ENCODE peak calls at places on chromosomes 13 and 19, in nine cellular contexts. L is OCI-LY7, Q is foreskin fibroblast, G is astrocyte, Z is right atrium auricular region, A is endothelial cell of umbilical vein, S is BJ, W is IMR-90, K is cardiac muscle cell. B is an unnamed sample.

GRCh38 chr13:99895428-99895998 is 76.1 kb downstream of the ZIC5 start:
- DNase-seq in L (no peak), Q (no peak), G (no peak), Z (no peak), A (peak), S (no peak), W (no peak), K (peak), B (no peak)

GRCh38 chr13:66996503-66996902 is 233.6 kb downstream of the PCDH9 start:
- DNase-seq in L (no peak), Q (peak), G (no peak), Z (no peak), A (no peak), S (peak), W (peak), K (no peak), B (no peak)

GRCh38 chr13:50685491-50685890 is 158.0 kb downstream of the DLEU7 start:
- DNase-seq in L (no peak), Q (no peak), G (peak), Z (peak), A (peak), S (no peak), W (no peak), K (peak), B (no peak)

GRCh38 chr13:40656358-40656757 is 10.1 kb downstream of the FOXO1 start:
- DNase-seq in L (no peak), Q (no peak), G (no peak), Z (no peak), A (no peak), S (no peak), W (no peak), K (peak), B (no peak)

GRCh38 chr13:37690361-37690760 is 91.8 kb upstream of the POSTN start:
- DNase-seq in L (no peak), Q (no peak), G (no peak), Z (no peak), A (no peak), S (no peak), W (no peak), K (no peak), B (no peak)

GRCh38 chr13:40101708-40102359 is 446.4 kb downstream of the COG6 start:
- DNase-seq in L (peak), Q (no peak), G (no peak), Z (no peak), A (no peak), S (no peak), W (no peak), K (no peak), B (no peak)

GRCh38 chr13:20397896-20398295 is 127.8 kb downstream of the CRYL1 start:
- DNase-seq in L (no peak), Q (no peak), G (no peak), Z (peak), A (no peak), S (no peak), W (no peak), K (no peak), B (no peak)

GRCh38 chr19:17300992-17301585 is 2.1 kb downstream of the ABHD8 start:
- DNase-seq in L (no peak), Q (no peak), G (no peak), Z (no peak), A (no peak), S (no peak), W (no peak), K (no peak), B (no peak)

GRCh38 chr13:29883941-29884518 is 33.6 kb upstream of the UBL3 start:
- DNase-seq in L (no peak), Q (no peak), G (peak), Z (no peak), A (no peak), S (no peak), W (peak), K (peak), B (no peak)

GRCh38 chr13:50788551-50788950 is 54.9 kb downstream of the DLEU7 start:
- DNase-seq in L (no peak), Q (no peak), G (no peak), Z (no peak), A (peak), S (no peak), W (peak), K (no peak), B (no peak)

GRCh38 chr19:28913626-28914025 is 299.3 kb downstream of the UQCRFS1 start:
- DNase-seq in L (no peak), Q (no peak), G (no peak), Z (no peak), A (no peak), S (no peak), W (no peak), K (no peak), B (no peak)

GRCh38 chr13:113763961-113764792 is 5.2 kb downstream of the TMEM255B start:
- DNase-seq in L (no peak), Q (no peak), G (no peak), Z (no peak), A (no peak), S (no peak), W (no peak), K (no peak), B (no peak)

GRCh38 chr13:59531571-59532091 is 632.1 kb downstream of the DIAPH3 start:
- DNase-seq in L (no peak), Q (peak), G (peak), Z (peak), A (peak), S (no peak), W (peak), K (peak), B (peak)

GRCh38 chr19:19232231-19232630 is 20.5 kb downstream of the NCAN start:
- DNase-seq in L (no peak), Q (no peak), G (no peak), Z (no peak), A (no peak), S (no peak), W (no peak), K (no peak), B (no peak)

GRCh38 chr19:461664-462551 is 1.1 kb upstream of the SHC2 start:
- DNase-seq in L (no peak), Q (no peak), G (no peak), Z (no peak), A (no peak), S (no peak), W (no peak), K (no peak), B (no peak)

GRCh38 chr19:46659151-46660007 is 1.6 kb downstream of the DACT3 start:
- DNase-seq in L (no peak), Q (no peak), G (no peak), Z (no peak), A (no peak), S (no peak), W (no peak), K (peak), B (no peak)

DNA sequence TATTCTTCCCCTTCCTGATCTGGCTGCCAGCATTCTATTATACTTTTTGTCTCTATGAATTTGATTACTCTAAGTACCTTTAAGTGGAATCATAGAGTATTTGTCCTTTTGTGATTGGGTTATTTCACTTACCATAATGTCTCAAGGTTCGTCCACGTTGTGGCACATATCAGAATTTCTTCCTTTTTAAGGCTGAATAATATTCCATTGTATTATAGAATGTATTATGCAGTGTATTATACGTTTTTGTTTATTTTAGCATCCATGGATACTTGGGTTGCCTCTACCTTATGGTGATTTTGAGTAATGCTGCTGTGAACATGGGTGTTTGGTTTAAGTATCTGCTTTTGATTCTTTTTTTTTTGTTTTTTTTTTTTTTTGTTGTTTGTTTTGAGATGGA is 19.3 kb downstream of the URI1 start:
- DNase-seq in L (no peak), Q (no peak), G (no peak), Z (no peak), A (no peak), S (no peak), W (no peak), K (no peak), B (no peak)
- TF ChIP-seq CTCF in L (no peak), Q (no peak), G (no peak), Z (no peak), A (no peak), S (no peak), W (no peak), K (no peak), B (no peak)

GRCh38 chr13:111475488-111475887 is 155.0 kb downstream of the TEX29 start:
- DNase-seq in L (no peak), Q (no peak), G (no peak), Z (peak), A (no peak), S (no peak), W (no peak), K (no peak), B (no peak)

GRCh38 chr13:111476197-111476596 is 155.8 kb downstream of the TEX29 start:
- DNase-seq in L (no peak), Q (no peak), G (no peak), Z (no peak), A (no peak), S (no peak), W (no peak), K (no peak), B (no peak)

GRCh38 chr13:111472559-111473460 is 152.4 kb downstream of the TEX29 start:
- DNase-seq in L (no peak), Q (no peak), G (no peak), Z (no peak), A (no peak), S (no peak), W (no peak), K (no peak), B (no peak)

GRCh38 chr13:111472083-111472482 is 151.6 kb downstream of the TEX29 start:
- DNase-seq in L (no peak), Q (no peak), G (no peak), Z (no peak), A (no peak), S (no peak), W (no peak), K (no peak), B (no peak)

DNA sequence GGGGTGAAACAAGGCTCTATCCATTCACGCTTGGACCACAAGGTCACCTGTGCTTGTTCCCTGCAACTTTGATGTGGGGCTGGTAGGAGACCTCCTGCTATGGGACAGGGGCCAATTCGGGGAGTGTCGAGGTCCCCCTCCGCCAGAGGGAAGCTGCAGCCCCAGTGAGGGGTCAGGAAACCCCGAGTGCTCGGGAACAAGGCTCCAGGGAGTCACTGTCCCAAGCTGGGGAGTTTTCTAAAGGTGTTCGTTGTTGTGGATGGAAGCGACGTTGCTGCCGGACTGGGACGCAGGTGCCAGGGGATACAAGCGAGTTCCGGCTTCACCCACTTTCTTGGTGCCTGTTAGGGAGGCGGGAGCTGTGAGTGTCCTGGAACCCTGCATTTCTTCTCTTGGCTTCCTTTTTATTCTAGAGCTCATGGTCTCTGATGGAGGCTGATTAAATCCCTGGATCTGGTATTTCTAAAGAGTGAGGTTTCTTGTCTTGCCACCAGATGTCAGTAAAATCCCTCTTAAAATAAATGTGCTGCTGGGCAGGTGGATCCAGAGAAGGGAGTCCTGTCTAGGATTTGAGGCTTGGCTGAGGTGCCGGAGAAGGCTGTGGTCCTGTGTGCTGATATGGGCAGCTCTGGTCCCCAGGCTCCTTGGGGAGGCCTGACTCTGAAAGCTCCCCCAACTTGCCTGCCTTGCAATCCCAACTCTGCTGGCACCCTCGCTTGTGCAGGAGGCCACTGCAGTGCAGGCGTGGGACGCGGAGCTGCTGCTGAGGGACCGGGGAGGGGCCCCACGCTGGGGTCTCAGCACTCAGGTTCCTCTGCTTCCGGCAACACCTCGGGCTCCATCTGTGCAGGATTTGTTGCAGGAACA is 153.9 kb downstream of the TEX29 start:
- DNase-seq in L (peak), Q (peak), G (peak), Z (peak), A (peak), S (no peak), W (peak), K (peak), B (peak)
- TF ChIP-seq CTCF in L (peak), Q (peak), G (peak), Z (peak), A (peak), S (peak), W (peak), K (peak), B (peak)

DNA sequence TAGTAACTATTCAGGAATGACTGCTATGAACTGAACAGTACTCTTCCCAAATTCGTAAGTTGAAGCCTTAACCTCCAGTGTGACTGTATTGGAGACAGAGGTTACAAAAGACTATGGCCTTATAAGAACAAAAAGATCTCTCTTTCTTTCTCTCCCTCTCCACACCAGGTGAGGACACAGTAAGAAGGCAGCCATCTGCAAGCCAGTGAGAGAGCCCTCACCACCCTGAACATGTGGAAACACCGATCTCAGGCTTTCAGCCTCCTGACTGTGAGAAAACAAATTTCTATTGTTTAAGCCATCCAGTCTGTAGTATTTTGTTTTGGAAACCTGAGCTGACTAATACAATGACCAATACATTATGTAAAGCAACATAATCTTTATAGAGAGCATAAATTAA is 888.9 kb downstream of the SLITRK1 start:
- DNase-seq in L (no peak), Q (no peak), G (no peak), Z (no peak), A (no peak), S (no peak), W (no peak), K (no peak), B (no peak)
- TF ChIP-seq CTCF in L (no peak), Q (no peak), G (no peak), Z (no peak), A (no peak), S (no peak), W (no peak), K (no peak), B (no peak)

GRCh38 chr13:33058816-33059215 is 42.6 kb downstream of the KL start:
- DNase-seq in L (no peak), Q (no peak), G (no peak), Z (no peak), A (no peak), S (no peak), W (no peak), K (no peak), B (no peak)

GRCh38 chr13:33053397-33054066 is 37.3 kb downstream of the KL start:
- DNase-seq in L (no peak), Q (no peak), G (peak), Z (no peak), A (no peak), S (no peak), W (no peak), K (no peak), B (no peak)

GRCh38 chr13:33052446-33052845 is 36.2 kb downstream of the KL start:
- DNase-seq in L (no peak), Q (no peak), G (peak), Z (no peak), A (no peak), S (no peak), W (peak), K (peak), B (peak)

GRCh38 chr13:33060815-33061214 is 44.6 kb downstream of the KL start:
- DNase-seq in L (no peak), Q (no peak), G (no peak), Z (no peak), A (no peak), S (no peak), W (no peak), K (no peak), B (no peak)

DNA sequence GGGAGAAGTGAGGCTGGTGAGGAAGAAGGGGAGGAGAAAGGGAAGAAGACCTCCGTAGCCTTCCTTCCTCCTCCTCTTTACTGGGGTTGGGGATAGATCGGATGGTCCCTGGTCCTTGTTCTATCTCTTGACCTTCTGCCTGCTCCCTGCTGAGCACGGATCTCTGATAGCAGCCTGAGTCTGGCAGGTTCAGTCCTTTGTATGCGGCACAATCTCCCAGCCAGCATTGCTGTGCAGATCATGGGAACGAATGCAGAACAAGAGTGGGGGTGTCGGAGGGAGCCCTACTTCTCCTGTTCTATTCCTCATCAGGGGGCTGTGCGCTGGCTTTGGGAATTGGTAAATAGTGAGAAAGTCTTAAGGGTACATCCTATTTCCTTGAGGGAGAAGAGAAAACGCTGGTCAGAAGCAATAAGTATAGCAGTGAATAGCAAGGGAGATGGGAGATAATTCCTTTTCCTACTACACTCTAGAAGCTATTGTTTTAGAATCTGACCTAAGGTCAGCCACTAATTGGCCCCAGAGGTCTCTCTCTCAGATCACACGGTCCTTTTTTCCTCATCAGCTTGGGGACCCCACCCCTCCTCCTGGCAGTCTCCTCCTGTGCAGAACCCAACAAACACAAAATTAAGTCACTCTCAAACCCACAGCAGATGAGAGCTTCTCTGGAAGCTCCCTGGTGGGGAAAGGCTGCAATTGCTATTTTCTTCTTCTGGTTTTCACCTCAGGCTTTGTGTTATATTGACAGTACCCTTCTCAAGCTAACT is 41.0 kb downstream of the KL start:
- DNase-seq in L (peak), Q (no peak), G (no peak), Z (no peak), A (peak), S (no peak), W (peak), K (peak), B (peak)
- TF ChIP-seq CTCF in L (peak), Q (peak), G (peak), Z (peak), A (peak), S (peak), W (peak), K (peak), B (peak)

GRCh38 chr19:24032651-24033050 is 54.3 kb upstream of the ZNF254 start:
- DNase-seq in L (no peak), Q (no peak), G (no peak), Z (peak), A (no peak), S (no peak), W (no peak), K (no peak), B (no peak)

GRCh38 chr19:24029941-24030636 is 56.9 kb upstream of the ZNF254 start:
- DNase-seq in L (peak), Q (no peak), G (no peak), Z (no peak), A (no peak), S (no peak), W (no peak), K (no peak), B (no peak)

GRCh38 chr19:24033962-24034342 is 53.0 kb upstream of the ZNF254 start:
- DNase-seq in L (peak), Q (peak), G (peak), Z (peak), A (peak), S (peak), W (peak), K (peak), B (peak)

DNA sequence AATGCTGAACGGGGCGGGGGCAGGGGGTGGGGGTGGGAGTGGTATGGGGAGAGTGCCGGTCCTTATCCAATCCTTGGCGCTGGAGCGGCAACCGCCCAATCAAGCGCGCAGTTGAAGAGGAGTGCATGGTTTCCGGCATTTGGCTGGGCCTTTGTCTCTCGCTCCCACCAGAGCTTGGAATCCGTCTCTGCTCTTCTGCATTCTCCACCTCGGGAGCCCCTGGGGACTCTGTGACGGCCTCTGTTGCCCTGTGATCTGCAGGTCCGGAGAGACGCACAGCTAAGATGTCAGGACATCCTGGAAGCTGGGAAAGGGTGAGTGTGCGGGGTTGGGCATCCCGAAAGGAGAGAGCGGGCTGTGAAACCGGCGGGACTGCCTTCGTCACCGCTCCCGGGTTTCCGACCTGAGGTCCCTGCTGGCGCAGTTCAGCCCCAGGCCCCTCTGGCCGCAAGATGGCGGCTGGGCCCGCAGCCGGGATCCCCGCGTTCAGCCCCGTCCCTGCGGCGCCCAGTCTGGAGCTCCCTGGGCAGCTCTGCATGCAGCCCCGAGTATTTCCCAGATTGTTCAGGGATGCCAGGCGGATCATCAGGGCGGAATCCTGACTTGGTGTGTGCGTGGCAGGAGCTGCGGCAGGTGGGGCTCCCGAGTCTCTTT is 53.6 kb upstream of the ZNF254 start:
- DNase-seq in L (peak), Q (peak), G (peak), Z (peak), A (peak), S (peak), W (peak), K (peak), B (peak)
- TF ChIP-seq CTCF in L (no peak), Q (no peak), G (no peak), Z (peak), A (no peak), S (peak), W (peak), K (peak), B (peak)

GRCh38 chr13:79405831-79406596 is at the start of gene RBM26:
- DNase-seq in L (peak), Q (peak), G (peak), Z (peak), A (peak), S (peak), W (peak), K (peak), B (peak)
- TF ChIP-seq CTCF in L (peak), Q (no peak), G (no peak), Z (peak), A (no peak), S (no peak), W (no peak), K (peak), B (no peak)

GRCh38 chr19:43105496-43105895 is 23.0 kb upstream of the PSG2 start:
- DNase-seq in L (no peak), Q (no peak), G (peak), Z (no peak), A (no peak), S (no peak), W (peak), K (no peak), B (peak)

GRCh38 chr19:43101950-43102349 is 19.4 kb upstream of the PSG2 start:
- DNase-seq in L (no peak), Q (no peak), G (no peak), Z (no peak), A (no peak), S (no peak), W (no peak), K (no peak), B (no peak)
- TF ChIP-seq CTCF in L (peak), Q (no peak), G (no peak), Z (no peak), A (no peak), S (no peak), W (peak), K (no peak), B (peak)

GRCh38 chr19:42324655-42325307 is 654 bp upstream of the MEGF8 start:
- DNase-seq in L (no peak), Q (no peak), G (no peak), Z (no peak), A (no peak), S (no peak), W (no peak), K (no peak), B (no peak)
- TF ChIP-seq CTCF in L (peak), Q (no peak), G (no peak), Z (no peak), A (no peak), S (no peak), W (no peak), K (no peak), B (no peak)